ENCODE peak calls at places on chromosome 10, in five cellular contexts. Z is K562, X is HepG2, R is GM12878, A is SK-N-SH. T is an unnamed sample.

GRCh38 chr10:129848571-129849451 is 115.3 kb downstream of the EBF3 start:
- DNase-seq in Z (no peak), X (no peak), R (no peak), A (no peak), T (no peak)

GRCh38 chr10:46550795-46551700 is 5.4 kb downstream of the GPRIN2 start:
- DNase-seq in Z (peak), X (no peak), R (no peak), A (no peak), T (no peak)

GRCh38 chr10:5632430-5632829 is 34.0 kb downstream of the ASB13 start:
- DNase-seq in Z (no peak), X (peak), R (no peak), A (no peak), T (no peak)

GRCh38 chr10:57260175-57260574 is 899.1 kb upstream of the ZWINT start:
- DNase-seq in Z (no peak), X (no peak), R (no peak), A (no peak), T (no peak)

GRCh38 chr10:17787087-17787942 is 21.8 kb upstream of the MRC1 start:
- DNase-seq in Z (no peak), X (no peak), R (no peak), A (no peak), T (peak)

GRCh38 chr10:79440281-79440680 is 5.1 kb downstream of the ZCCHC24 start:
- DNase-seq in Z (no peak), X (no peak), R (no peak), A (no peak), T (no peak)

GRCh38 chr10:4067552-4068254 is 282.7 kb upstream of the KLF6 start:
- DNase-seq in Z (no peak), X (no peak), R (no peak), A (no peak), T (no peak)

GRCh38 chr10:5151076-5151475 is 33.9 kb downstream of the AKR1C8 start:
- DNase-seq in Z (no peak), X (no peak), R (no peak), A (no peak), T (no peak)

GRCh38 chr10:122878799-122879338 is 512 bp downstream of the FAM24B start:
- DNase-seq in Z (no peak), X (peak), R (no peak), A (peak), T (no peak)

GRCh38 chr10:127102176-127102575 is 94.2 kb downstream of the INSYN2A start:
- DNase-seq in Z (no peak), X (no peak), R (no peak), A (no peak), T (no peak)

GRCh38 chr10:110912374-110912773 is 6.6 kb downstream of the BBIP1 start:
- DNase-seq in Z (no peak), X (no peak), R (no peak), A (peak), T (peak)

GRCh38 chr10:71090330-71090729 is 122.0 kb upstream of the UNC5B start:
- DNase-seq in Z (no peak), X (no peak), R (no peak), A (no peak), T (no peak)

GRCh38 chr10:124145109-124145860 is 51.9 kb upstream of the CHST15 start:
- DNase-seq in Z (no peak), X (no peak), R (no peak), A (no peak), T (no peak)

GRCh38 chr10:23886355-23886754 is 322.6 kb upstream of the KIAA1217 start:
- DNase-seq in Z (no peak), X (peak), R (no peak), A (no peak), T (no peak)

GRCh38 chr10:21292763-21293517 is 232.5 kb downstream of the SKIDA1 start:
- DNase-seq in Z (peak), X (peak), R (no peak), A (no peak), T (peak)

GRCh38 chr10:77685494-77685893 is 47.9 kb upstream of the KCNMA1 start:
- DNase-seq in Z (no peak), X (no peak), R (no peak), A (no peak), T (no peak)

GRCh38 chr10:4816966-4817365 is 9.0 kb upstream of the AKR1E2 start:
- DNase-seq in Z (no peak), X (no peak), R (no peak), A (no peak), T (no peak)

GRCh38 chr10:118569241-118569881 is 26.1 kb downstream of the PRLHR start:
- DNase-seq in Z (no peak), X (no peak), R (no peak), A (peak), T (peak)

GRCh38 chr10:121988361-121989324 is at the start of gene TACC2:
- DNase-seq in Z (no peak), X (peak), R (no peak), A (no peak), T (no peak)

GRCh38 chr10:130984686-130985085 is 326.8 kb downstream of the TCERG1L start:
- DNase-seq in Z (no peak), X (no peak), R (no peak), A (no peak), T (no peak)

GRCh38 chr10:69574571-69574978 is 1.4 kb upstream of the NEUROG3 start:
- DNase-seq in Z (peak), X (no peak), R (no peak), A (peak), T (no peak)

GRCh38 chr10:125599194-125599593 is 83.8 kb downstream of the TEX36 start:
- DNase-seq in Z (no peak), X (no peak), R (no peak), A (peak), T (no peak)

GRCh38 chr10:72320676-72321247 is 34.0 kb downstream of the DNAJB12 start:
- DNase-seq in Z (peak), X (peak), R (peak), A (peak), T (peak)

GRCh38 chr10:94042001-94042813 is 48.5 kb downstream of the PLCE1 start:
- DNase-seq in Z (no peak), X (no peak), R (peak), A (no peak), T (peak)

GRCh38 chr10:77939561-77940001 is 13.0 kb upstream of the DLG5 start:
- DNase-seq in Z (no peak), X (no peak), R (no peak), A (no peak), T (peak)

GRCh38 chr10:124559372-124560132 is 97.9 kb downstream of the LHPP start:
- DNase-seq in Z (no peak), X (no peak), R (no peak), A (no peak), T (no peak)

GRCh38 chr10:129612481-129613109 is 145.6 kb downstream of the MGMT start:
- DNase-seq in Z (no peak), X (no peak), R (no peak), A (no peak), T (no peak)

DNA sequence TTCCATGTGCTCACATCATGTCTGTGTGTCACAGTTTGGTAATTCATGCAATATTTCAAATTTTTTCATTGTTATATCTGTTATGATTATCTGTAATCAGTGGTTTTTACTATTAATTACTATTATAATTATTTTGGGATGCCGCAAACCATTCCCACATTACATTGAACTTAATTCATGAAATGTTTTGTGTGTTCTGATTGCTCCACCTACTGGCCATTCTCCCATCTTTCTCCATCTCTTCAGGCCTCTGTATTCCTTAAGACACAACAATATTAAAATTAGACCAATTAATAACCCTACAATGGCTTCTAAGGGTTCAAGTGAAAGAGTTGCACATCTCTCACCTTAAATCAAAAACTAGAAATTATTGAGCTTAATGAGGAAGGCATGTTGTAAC is 398.5 kb downstream of the PCDH15 start:
- DNase-seq in Z (peak), X (peak), R (no peak), A (peak), T (peak)
- TF ChIP-seq MXI1 in Z (no peak), X (no peak), R (no peak), A (no peak), T (no peak)

DNA sequence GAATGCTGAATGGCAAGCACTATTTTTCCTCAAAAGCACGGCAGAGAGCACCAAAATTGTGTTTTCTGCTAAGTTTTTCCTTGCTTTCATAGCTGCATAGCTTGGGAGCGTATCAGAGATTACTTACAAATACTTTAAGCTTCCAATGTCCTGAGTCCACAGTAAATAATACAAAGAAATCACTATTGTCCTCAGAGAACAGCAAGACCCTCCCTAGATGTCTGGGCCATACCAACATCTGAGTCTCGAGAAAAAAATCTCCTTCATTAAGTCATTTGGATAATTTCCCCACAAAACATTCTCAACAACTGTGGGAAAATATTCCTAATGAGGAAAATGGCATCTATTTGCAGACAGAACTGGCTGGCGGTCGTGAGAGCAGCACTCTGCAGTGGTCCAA is 41.7 kb downstream of the SGMS1 start:
- DNase-seq in Z (no peak), X (no peak), R (no peak), A (no peak), T (peak)
- TF ChIP-seq MXI1 in Z (no peak), X (no peak), R (no peak), A (no peak), T (no peak)

GRCh38 chr10:109894516-109894915 is 28.8 kb downstream of the XPNPEP1 start:
- DNase-seq in Z (no peak), X (no peak), R (no peak), A (no peak), T (peak)
- TF ChIP-seq MXI1 in Z (no peak), X (no peak), R (no peak), A (no peak), T (no peak)

GRCh38 chr10:115761166-115761565 is 511.8 kb downstream of the GFRA1 start:
- DNase-seq in Z (no peak), X (no peak), R (no peak), A (no peak), T (no peak)

GRCh38 chr10:115760131-115760530 is 512.9 kb downstream of the GFRA1 start:
- DNase-seq in Z (no peak), X (no peak), R (no peak), A (no peak), T (no peak)

GRCh38 chr10:115762029-115762428 is 511.0 kb downstream of the GFRA1 start:
- DNase-seq in Z (no peak), X (no peak), R (no peak), A (no peak), T (peak)
- TF ChIP-seq MXI1 in Z (no peak), X (no peak), R (no peak), A (no peak), T (no peak)

GRCh38 chr10:97669561-97669960 is 17.5 kb downstream of the AVPI1 start:
- DNase-seq in Z (no peak), X (no peak), R (no peak), A (no peak), T (no peak)

GRCh38 chr10:97676770-97677581 is 10.1 kb downstream of the AVPI1 start:
- DNase-seq in Z (peak), X (peak), R (no peak), A (peak), T (peak)

GRCh38 chr10:97679594-97679993 is 7.4 kb downstream of the AVPI1 start:
- DNase-seq in Z (no peak), X (no peak), R (no peak), A (no peak), T (no peak)

DNA sequence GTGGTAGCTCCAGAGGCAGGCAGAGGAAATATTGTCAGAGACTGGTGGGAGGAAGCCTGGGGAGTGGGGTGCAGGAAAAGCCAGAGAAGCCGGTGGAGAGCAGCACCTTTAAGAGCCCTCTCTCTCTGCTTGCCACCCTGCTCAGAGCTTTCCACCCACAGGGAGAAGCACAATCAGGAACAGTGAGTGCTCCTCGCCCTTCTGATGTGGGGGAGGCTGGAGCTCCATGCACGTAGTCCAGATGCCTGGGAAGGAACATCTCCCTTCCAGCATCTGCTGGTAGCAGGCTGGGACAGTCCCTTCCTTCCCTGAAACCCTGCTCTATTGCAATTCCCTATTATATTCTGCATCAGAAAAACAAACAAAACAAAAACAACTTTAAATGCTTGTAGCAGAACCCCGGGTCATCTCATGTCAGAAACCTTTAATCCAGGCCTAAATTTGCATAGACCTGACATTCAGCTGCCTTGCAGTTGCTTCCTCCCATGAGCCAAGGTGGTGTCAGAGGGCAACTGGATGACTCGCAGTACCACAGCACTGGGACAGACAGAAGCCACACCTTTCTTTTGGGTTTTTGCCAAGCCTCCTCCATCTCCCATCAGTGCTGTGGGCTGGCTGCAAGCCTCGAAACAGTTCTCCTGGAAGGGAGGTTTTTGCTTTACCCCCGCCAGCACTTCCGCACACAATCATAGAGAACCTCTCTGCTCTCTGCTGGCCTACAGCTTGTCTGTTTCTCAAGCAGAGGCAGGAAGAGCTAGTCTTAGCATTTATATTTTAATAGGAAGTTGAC is 13.1 kb downstream of the AVPI1 start:
- DNase-seq in Z (peak), X (no peak), R (no peak), A (no peak), T (peak)
- TF ChIP-seq MXI1 in Z (no peak), X (no peak), R (no peak), A (no peak), T (no peak)

GRCh38 chr10:97719602-97720001 is 6.1 kb downstream of the MARVELD1 start:
- DNase-seq in Z (no peak), X (no peak), R (no peak), A (no peak), T (no peak)

GRCh38 chr10:97718178-97718577 is 4.6 kb downstream of the MARVELD1 start:
- DNase-seq in Z (peak), X (no peak), R (no peak), A (no peak), T (no peak)

GRCh38 chr10:97717627-97718026 is 4.1 kb downstream of the MARVELD1 start:
- DNase-seq in Z (no peak), X (no peak), R (no peak), A (no peak), T (no peak)

GRCh38 chr10:97715259-97715874 is 1.8 kb downstream of the MARVELD1 start:
- DNase-seq in Z (no peak), X (no peak), R (no peak), A (no peak), T (no peak)

GRCh38 chr10:97718659-97719142 is 5.2 kb downstream of the MARVELD1 start:
- DNase-seq in Z (no peak), X (peak), R (no peak), A (peak), T (no peak)
- TF ChIP-seq MXI1 in Z (no peak), X (peak), R (no peak), A (peak), T (no peak)